ENCODE peak calls at places on chromosomes 1 and 21, in eight cellular contexts. Q is GM23248, I is PC-3, W is GM23338, Z is HCT116, N is hepatocyte, P is OCI-LY7, C is MM.1S. Y is an unnamed sample.

GRCh38 chr1:211420389-211420788 is 71.6 kb downstream of the RD3 start:
- DNase-seq in Q (peak), I (peak), W (no peak), Z (no peak), N (no peak), P (no peak), C (no peak), Y (peak)

GRCh38 chr1:84505167-84506001 is 802 bp upstream of the SPATA1 start:
- DNase-seq in Q (peak), I (peak), W (peak), Z (no peak), N (peak), P (peak), C (peak), Y (peak)

GRCh38 chr1:185426761-185427698 is 110.0 kb upstream of the IVNS1ABP start:
- DNase-seq in Q (peak), I (no peak), W (peak), Z (no peak), N (no peak), P (no peak), C (no peak), Y (no peak)

GRCh38 chr1:96365596-96365995 is 356.0 kb upstream of the PTBP2 start:
- DNase-seq in Q (peak), I (no peak), W (no peak), Z (no peak), N (no peak), P (no peak), C (no peak), Y (no peak)

GRCh38 chr1:41343790-41344679 is 17.2 kb upstream of the FOXO6 start:
- DNase-seq in Q (no peak), I (no peak), W (no peak), Z (no peak), N (no peak), P (no peak), C (no peak), Y (peak)

GRCh38 chr1:157369808-157370521 is 182.3 kb downstream of the FCRL5 start:
- DNase-seq in Q (peak), I (peak), W (peak), Z (peak), N (peak), P (peak), C (peak), Y (peak)

GRCh38 chr1:2091611-2092604 is 41.7 kb downstream of the PRKCZ start:
- DNase-seq in Q (peak), I (no peak), W (peak), Z (no peak), N (peak), P (peak), C (peak), Y (peak)

GRCh38 chr1:8023995-8024313 is 2.2 kb downstream of the ERRFI1 start:
- DNase-seq in Q (no peak), I (no peak), W (no peak), Z (no peak), N (no peak), P (no peak), C (no peak), Y (peak)

GRCh38 chr1:205791568-205792180 is 16.4 kb upstream of the RAB29 start:
- DNase-seq in Q (peak), I (peak), W (peak), Z (no peak), N (peak), P (peak), C (peak), Y (peak)

GRCh38 chr1:228280106-228280901 is 72.5 kb downstream of the OBSCN start:
- DNase-seq in Q (no peak), I (no peak), W (no peak), Z (no peak), N (no peak), P (no peak), C (no peak), Y (no peak)

GRCh38 chr21:38284221-38284620 is 27.4 kb downstream of the KCNJ15 start:
- DNase-seq in Q (no peak), I (no peak), W (no peak), Z (no peak), N (no peak), P (no peak), C (no peak), Y (no peak)

GRCh38 chr1:61119085-61119484 is 36.7 kb downstream of the NFIA start:
- DNase-seq in Q (no peak), I (no peak), W (no peak), Z (no peak), N (peak), P (no peak), C (no peak), Y (no peak)

GRCh38 chr1:214280386-214281029 is 451 bp upstream of the SMYD2 start:
- DNase-seq in Q (peak), I (peak), W (peak), Z (no peak), N (peak), P (peak), C (no peak), Y (peak)

GRCh38 chr1:43233631-43234030 is 36.2 kb upstream of the TMEM125 start:
- DNase-seq in Q (no peak), I (no peak), W (no peak), Z (no peak), N (no peak), P (no peak), C (no peak), Y (no peak)

GRCh38 chr21:42147386-42148020 is 71.4 kb upstream of the ABCG1 start:
- DNase-seq in Q (no peak), I (no peak), W (no peak), Z (no peak), N (no peak), P (no peak), C (no peak), Y (no peak)

GRCh38 chr1:59915516-59915915 is 11.1 kb downstream of the CYP2J2 start:
- DNase-seq in Q (no peak), I (no peak), W (no peak), Z (no peak), N (no peak), P (no peak), C (no peak), Y (no peak)

GRCh38 chr1:25431495-25432363 is 1.0 kb downstream of the MACO1 start:
- DNase-seq in Q (peak), I (peak), W (no peak), Z (no peak), N (no peak), P (no peak), C (no peak), Y (peak)

GRCh38 chr1:218521414-218522169 is 176.5 kb downstream of the TGFB2 start:
- DNase-seq in Q (peak), I (peak), W (peak), Z (peak), N (peak), P (peak), C (peak), Y (peak)

GRCh38 chr1:243798726-243799125 is 51.3 kb downstream of the AKT3 start:
- DNase-seq in Q (peak), I (peak), W (no peak), Z (peak), N (no peak), P (no peak), C (no peak), Y (no peak)

GRCh38 chr1:87104945-87105344 is 190.5 kb downstream of the HS2ST1 start:
- DNase-seq in Q (peak), I (peak), W (no peak), Z (no peak), N (no peak), P (no peak), C (no peak), Y (no peak)

GRCh38 chr1:87106158-87106557 is 191.7 kb downstream of the HS2ST1 start:
- DNase-seq in Q (no peak), I (no peak), W (no peak), Z (no peak), N (no peak), P (no peak), C (peak), Y (no peak)

GRCh38 chr1:87104140-87104539 is 189.7 kb downstream of the HS2ST1 start:
- DNase-seq in Q (no peak), I (peak), W (no peak), Z (no peak), N (no peak), P (no peak), C (no peak), Y (no peak)

GRCh38 chr1:87100271-87100670 is 185.8 kb downstream of the HS2ST1 start:
- DNase-seq in Q (no peak), I (no peak), W (peak), Z (no peak), N (no peak), P (no peak), C (no peak), Y (no peak)

DNA sequence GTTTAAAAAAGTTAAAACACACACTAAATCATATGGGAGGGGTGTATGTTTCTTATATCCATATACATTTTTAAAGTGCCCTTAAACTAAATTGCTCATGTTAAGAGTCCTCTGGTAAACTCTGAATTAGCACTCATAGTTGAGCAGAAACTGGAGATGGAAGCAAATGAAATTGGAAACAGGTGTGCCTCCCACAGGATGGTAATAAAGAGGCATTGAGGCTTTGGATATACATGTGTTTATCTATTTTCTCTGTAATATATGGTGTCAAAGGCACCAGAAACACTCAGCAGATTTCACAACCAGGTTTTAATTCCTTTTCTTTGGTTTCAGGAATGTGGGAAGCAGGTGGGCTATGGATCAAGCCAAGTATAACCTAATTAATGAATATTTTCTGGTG is 188.7 kb downstream of the HS2ST1 start:
- DNase-seq in Q (no peak), I (no peak), W (no peak), Z (no peak), N (no peak), P (no peak), C (no peak), Y (no peak)
- TF ChIP-seq EZH2phosphoT487 in Q (no peak), I (no peak), W (no peak), Z (no peak), N (no peak), P (no peak), C (no peak), Y (no peak)

GRCh38 chr1:75655931-75656330 is 45.0 kb upstream of the SLC44A5 start:
- DNase-seq in Q (no peak), I (no peak), W (no peak), Z (no peak), N (no peak), P (no peak), C (no peak), Y (no peak)
- TF ChIP-seq EZH2phosphoT487 in Q (no peak), I (no peak), W (no peak), Z (no peak), N (no peak), P (no peak), C (no peak), Y (no peak)

GRCh38 chr21:44911066-44911383 is 9.7 kb downstream of the ITGB2 start:
- DNase-seq in Q (no peak), I (no peak), W (no peak), Z (no peak), N (no peak), P (no peak), C (no peak), Y (no peak)

GRCh38 chr21:44910229-44911065 is 10.3 kb downstream of the ITGB2 start:
- DNase-seq in Q (no peak), I (no peak), W (no peak), Z (no peak), N (no peak), P (peak), C (no peak), Y (no peak)

GRCh38 chr21:44909719-44910118 is 11.0 kb downstream of the ITGB2 start:
- DNase-seq in Q (no peak), I (no peak), W (no peak), Z (no peak), N (no peak), P (no peak), C (no peak), Y (no peak)

GRCh38 chr21:44912158-44912473 is 8.6 kb downstream of the ITGB2 start:
- DNase-seq in Q (no peak), I (no peak), W (no peak), Z (no peak), N (no peak), P (no peak), C (no peak), Y (no peak)

DNA sequence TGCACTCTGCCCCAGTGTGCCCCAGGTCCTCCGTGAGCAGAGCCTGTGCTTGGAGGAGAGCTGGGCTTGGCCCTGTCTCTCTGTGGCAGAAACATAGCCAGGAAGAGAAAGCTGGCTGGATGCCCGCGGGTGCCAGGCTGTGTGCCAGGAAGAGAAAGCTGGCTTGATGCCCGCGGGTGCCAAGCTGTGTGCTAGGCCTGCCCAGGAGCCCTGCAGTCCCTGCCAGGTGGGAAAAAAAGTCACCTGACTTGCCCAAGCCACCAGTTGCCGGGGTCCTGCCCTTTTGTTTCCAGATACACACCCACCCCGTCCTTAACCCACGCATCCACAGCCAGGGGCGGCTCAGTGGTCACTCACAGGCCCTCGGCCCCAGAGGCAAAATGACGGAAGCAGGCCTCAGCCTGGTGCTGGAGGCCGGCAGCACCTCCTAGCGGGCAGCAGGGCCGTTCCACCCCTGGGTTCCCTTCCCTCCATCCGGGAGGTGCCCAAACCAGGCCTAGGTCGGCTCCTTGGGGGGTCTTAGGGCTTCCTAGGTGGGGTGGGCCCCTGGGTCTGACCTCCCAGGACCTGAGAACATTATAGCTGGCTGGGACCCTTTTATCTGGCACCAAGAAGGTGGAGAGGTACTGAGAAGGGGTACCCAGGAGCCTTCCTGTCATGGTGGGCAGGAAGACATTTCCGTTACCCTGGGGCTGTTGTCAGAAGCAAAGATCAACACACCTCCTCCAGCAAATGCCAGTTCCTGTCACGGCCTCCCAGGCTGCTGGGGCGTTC is 9.1 kb downstream of the ITGB2 start:
- DNase-seq in Q (no peak), I (peak), W (no peak), Z (no peak), N (no peak), P (peak), C (no peak), Y (no peak)
- TF ChIP-seq EZH2phosphoT487 in Q (no peak), I (no peak), W (no peak), Z (no peak), N (no peak), P (no peak), C (no peak), Y (no peak)

DNA sequence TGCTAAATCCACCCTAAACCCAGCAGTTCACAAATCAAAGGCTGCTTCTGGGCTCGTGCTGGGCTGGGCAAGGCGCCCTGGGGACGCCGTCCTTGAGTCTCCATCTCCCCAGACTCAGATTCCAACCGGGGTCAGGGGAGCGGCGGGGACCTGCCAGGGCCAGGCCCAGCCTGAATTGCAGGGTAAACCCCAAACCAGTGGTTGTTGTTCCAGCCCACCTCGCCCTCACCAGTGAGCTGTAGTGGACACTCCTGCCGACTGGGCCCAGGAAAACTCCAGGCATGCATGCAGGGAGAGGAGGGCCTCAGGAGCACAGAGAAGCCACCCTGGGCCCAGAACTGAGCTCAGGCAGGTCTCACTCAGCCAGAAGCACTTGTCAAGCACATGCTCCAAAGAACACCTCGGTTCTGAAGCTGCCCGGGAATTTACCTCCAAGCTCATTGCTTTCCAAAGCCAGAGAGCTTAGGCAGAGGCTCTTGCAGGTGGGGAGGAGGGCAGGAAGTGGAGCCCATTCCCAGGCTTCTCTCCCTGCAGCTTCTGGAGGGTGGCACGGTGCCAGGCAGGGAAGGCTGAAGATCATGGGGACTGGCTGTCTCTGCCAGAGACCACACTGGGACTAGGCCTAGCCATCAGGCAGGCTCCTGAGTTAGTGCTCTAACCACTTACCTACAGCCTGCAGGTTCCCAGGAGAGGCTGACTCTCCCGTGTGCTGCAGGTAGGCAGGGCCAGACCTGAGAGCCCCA is 437.0 kb downstream of the MATN1 start:
- DNase-seq in Q (no peak), I (no peak), W (no peak), Z (no peak), N (no peak), P (no peak), C (no peak), Y (no peak)
- TF ChIP-seq EZH2phosphoT487 in Q (no peak), I (no peak), W (no peak), Z (no peak), N (no peak), P (no peak), C (no peak), Y (no peak)